ENCODE peak calls at places on chromosomes 1 and 21, in six cellular contexts. One of them, this sample, is unnamed.

GRCh38 chr1:169896013-169896412 is 2.3 kb upstream of the SCYL3 start:
- DNase-seq in K562: peak; percentile 49
- DNase-seq in H1: no peak
- DNase-seq in HepG2: no peak
- DNase-seq in GM12878: no peak
- DNase-seq in SK-N-SH: no peak
- DNase-seq in this sample: no peak

GRCh38 chr1:3282656-3283430 is 171.6 kb upstream of the ARHGEF16 start:
- DNase-seq in K562: no peak
- DNase-seq in H1: no peak
- DNase-seq in HepG2: no peak
- DNase-seq in GM12878: no peak
- DNase-seq in SK-N-SH: no peak
- DNase-seq in this sample: no peak

GRCh38 chr1:111604931-111605330 is 14.7 kb upstream of the RAP1A start:
- DNase-seq in K562: no peak
- DNase-seq in H1: no peak
- DNase-seq in HepG2: no peak
- DNase-seq in GM12878: no peak
- DNase-seq in SK-N-SH: no peak
- DNase-seq in this sample: no peak

GRCh38 chr1:43947061-43947889 is 525 bp downstream of the IPO13 start:
- DNase-seq in K562: no peak
- DNase-seq in H1: no peak
- DNase-seq in HepG2: no peak
- DNase-seq in GM12878: no peak
- DNase-seq in SK-N-SH: no peak
- DNase-seq in this sample: no peak

GRCh38 chr1:183989078-183989577 is 48.4 kb downstream of the COLGALT2 start:
- DNase-seq in K562: peak; percentile 91
- DNase-seq in H1: no peak
- DNase-seq in HepG2: no peak
- DNase-seq in GM12878: peak; percentile 83
- DNase-seq in SK-N-SH: no peak
- DNase-seq in this sample: peak; percentile 19

GRCh38 chr1:64515427-64515826 is 45.5 kb downstream of the CACHD1 start:
- DNase-seq in K562: no peak
- DNase-seq in H1: no peak
- DNase-seq in HepG2: no peak
- DNase-seq in GM12878: no peak
- DNase-seq in SK-N-SH: no peak
- DNase-seq in this sample: no peak

GRCh38 chr21:23977971-23978370 is 1629.3 kb downstream of the MRPL39 start:
- DNase-seq in K562: no peak
- DNase-seq in H1: no peak
- DNase-seq in HepG2: no peak
- DNase-seq in GM12878: no peak
- DNase-seq in SK-N-SH: no peak
- DNase-seq in this sample: no peak

GRCh38 chr1:14441302-14441741 is 157.2 kb upstream of the KAZN start:
- DNase-seq in K562: no peak
- DNase-seq in H1: no peak
- DNase-seq in HepG2: no peak
- DNase-seq in GM12878: no peak
- DNase-seq in SK-N-SH: no peak
- DNase-seq in this sample: no peak

GRCh38 chr1:57623791-57624538 is 200.1 kb upstream of the DAB1 start:
- DNase-seq in K562: no peak
- DNase-seq in H1: no peak
- DNase-seq in HepG2: no peak
- DNase-seq in GM12878: no peak
- DNase-seq in SK-N-SH: no peak
- DNase-seq in this sample: no peak

GRCh38 chr1:156489166-156489934 is 11.2 kb downstream of the MEF2D start:
- DNase-seq in K562: peak; percentile 68
- DNase-seq in H1: no peak
- DNase-seq in HepG2: no peak
- DNase-seq in GM12878: no peak
- DNase-seq in SK-N-SH: peak; percentile 54
- DNase-seq in this sample: no peak

GRCh38 chr1:20685099-20685662 is 24.0 kb upstream of the DDOST start:
- DNase-seq in K562: no peak
- DNase-seq in H1: no peak
- DNase-seq in HepG2: no peak
- DNase-seq in GM12878: no peak
- DNase-seq in SK-N-SH: no peak
- DNase-seq in this sample: no peak

GRCh38 chr21:26116456-26117011 is 54.0 kb downstream of the APP start:
- DNase-seq in K562: no peak
- DNase-seq in H1: no peak
- DNase-seq in HepG2: peak; percentile 23
- DNase-seq in GM12878: no peak
- DNase-seq in SK-N-SH: peak; percentile 27
- DNase-seq in this sample: no peak

GRCh38 chr1:60055336-60055735 is 18.2 kb downstream of the C1orf87 start:
- DNase-seq in K562: no peak
- DNase-seq in H1: no peak
- DNase-seq in HepG2: no peak
- DNase-seq in GM12878: no peak
- DNase-seq in SK-N-SH: no peak
- DNase-seq in this sample: no peak

GRCh38 chr1:117930173-117930447 is 571 bp downstream of the WDR3 start:
- DNase-seq in K562: no peak
- DNase-seq in H1: no peak
- DNase-seq in HepG2: no peak
- DNase-seq in GM12878: no peak
- DNase-seq in SK-N-SH: no peak
- DNase-seq in this sample: no peak

GRCh38 chr1:212070720-212071302 is 35.3 kb downstream of the DTL start:
- DNase-seq in K562: peak; percentile 47
- DNase-seq in H1: no peak
- DNase-seq in HepG2: peak; percentile 35
- DNase-seq in GM12878: no peak
- DNase-seq in SK-N-SH: peak; percentile 15
- DNase-seq in this sample: no peak

GRCh38 chr1:32997381-32997891 is 32.8 kb upstream of the RNF19B start:
- DNase-seq in K562: no peak
- DNase-seq in H1: no peak
- DNase-seq in HepG2: no peak
- DNase-seq in GM12878: no peak
- DNase-seq in SK-N-SH: no peak
- DNase-seq in this sample: no peak

GRCh38 chr1:109984456-109985250 is at the start of gene AHCYL1:
- DNase-seq in K562: peak; percentile 100
- DNase-seq in H1: peak; percentile 97
- DNase-seq in HepG2: peak; percentile 95
- DNase-seq in GM12878: peak; percentile 94
- DNase-seq in SK-N-SH: peak; percentile 99
- DNase-seq in this sample: peak; percentile 97

GRCh38 chr1:53183277-53183990 is 13.2 kb upstream of the CPT2 start:
- DNase-seq in K562: peak; percentile 84
- DNase-seq in H1: no peak
- DNase-seq in HepG2: peak; percentile 97
- DNase-seq in GM12878: no peak
- DNase-seq in SK-N-SH: no peak
- DNase-seq in this sample: no peak

GRCh38 chr1:214164157-214164556 is 116.8 kb upstream of the SMYD2 start:
- DNase-seq in K562: no peak
- DNase-seq in H1: no peak
- DNase-seq in HepG2: no peak
- DNase-seq in GM12878: no peak
- DNase-seq in SK-N-SH: no peak
- DNase-seq in this sample: no peak

GRCh38 chr1:3632298-3632697 is 7.5 kb downstream of the TPRG1L start:
- DNase-seq in K562: no peak
- DNase-seq in H1: no peak
- DNase-seq in HepG2: no peak
- DNase-seq in GM12878: no peak
- DNase-seq in SK-N-SH: no peak
- DNase-seq in this sample: no peak

GRCh38 chr1:24586970-24587820 is 31.3 kb downstream of the NCMAP start:
- DNase-seq in K562: peak; percentile 70
- DNase-seq in H1: no peak
- DNase-seq in HepG2: peak; percentile 53
- DNase-seq in GM12878: no peak
- DNase-seq in SK-N-SH: peak; percentile 73
- DNase-seq in this sample: peak; percentile 46

GRCh38 chr1:21924503-21925005 is 12.6 kb downstream of the HSPG2 start:
- DNase-seq in K562: no peak
- DNase-seq in H1: no peak
- DNase-seq in HepG2: no peak
- DNase-seq in GM12878: no peak
- DNase-seq in SK-N-SH: no peak
- DNase-seq in this sample: no peak

GRCh38 chr1:156709743-156710489 is 4.5 kb upstream of the CRABP2 start:
- DNase-seq in K562: no peak
- DNase-seq in H1: no peak
- DNase-seq in HepG2: no peak
- DNase-seq in GM12878: no peak
- DNase-seq in SK-N-SH: peak; percentile 71
- DNase-seq in this sample: no peak

GRCh38 chr1:32886012-32886827 is at the start of gene HPCA:
- DNase-seq in K562: peak; percentile 88
- DNase-seq in H1: peak; percentile 99
- DNase-seq in HepG2: peak; percentile 39
- DNase-seq in GM12878: no peak
- DNase-seq in SK-N-SH: peak; percentile 76
- DNase-seq in this sample: no peak

GRCh38 chr1:154306151-154306550 is 14.7 kb upstream of the AQP10 start:
- DNase-seq in K562: no peak
- DNase-seq in H1: no peak
- DNase-seq in HepG2: no peak
- DNase-seq in GM12878: no peak
- DNase-seq in SK-N-SH: no peak
- DNase-seq in this sample: no peak

GRCh38 chr1:213899413-213899812 is 88.4 kb upstream of the PROX1 start:
- DNase-seq in K562: no peak
- DNase-seq in H1: no peak
- DNase-seq in HepG2: no peak
- DNase-seq in GM12878: no peak
- DNase-seq in SK-N-SH: no peak
- DNase-seq in this sample: no peak

GRCh38 chr1:230577537-230577936 is 64.7 kb upstream of the COG2 start:
- DNase-seq in K562: no peak
- DNase-seq in H1: no peak
- DNase-seq in HepG2: no peak
- DNase-seq in GM12878: no peak
- DNase-seq in SK-N-SH: no peak
- DNase-seq in this sample: no peak
- TF ChIP-seq POLR2AphosphoS5 in K562: no peak
- TF ChIP-seq POLR2AphosphoS5 in H1: no peak
- TF ChIP-seq POLR2AphosphoS5 in HepG2: no peak
- TF ChIP-seq POLR2AphosphoS5 in GM12878: no peak
- TF ChIP-seq POLR2AphosphoS5 in SK-N-SH: no peak
- TF ChIP-seq POLR2AphosphoS5 in this sample: no peak

GRCh38 chr1:182845379-182845778 is 6.2 kb downstream of the DHX9 start:
- DNase-seq in K562: no peak
- DNase-seq in H1: no peak
- DNase-seq in HepG2: no peak
- DNase-seq in GM12878: no peak
- DNase-seq in SK-N-SH: no peak
- DNase-seq in this sample: no peak

GRCh38 chr1:182839209-182840065 is at the start of gene DHX9:
- DNase-seq in K562: peak; percentile 96
- DNase-seq in H1: peak; percentile 99
- DNase-seq in HepG2: peak; percentile 78
- DNase-seq in GM12878: peak; percentile 60
- DNase-seq in SK-N-SH: peak; percentile 99
- DNase-seq in this sample: peak; percentile 88

GRCh38 chr1:182845894-182846293 is 6.7 kb downstream of the DHX9 start:
- DNase-seq in K562: no peak
- DNase-seq in H1: no peak
- DNase-seq in HepG2: no peak
- DNase-seq in GM12878: no peak
- DNase-seq in SK-N-SH: no peak
- DNase-seq in this sample: no peak

GRCh38 chr1:182842265-182842664 is 3.1 kb downstream of the DHX9 start:
- DNase-seq in K562: no peak
- DNase-seq in H1: no peak
- DNase-seq in HepG2: no peak
- DNase-seq in GM12878: no peak
- DNase-seq in SK-N-SH: no peak
- DNase-seq in this sample: no peak

GRCh38 chr1:182841368-182841988 is 2.3 kb downstream of the DHX9 start:
- DNase-seq in K562: peak; percentile 65
- DNase-seq in H1: no peak
- DNase-seq in HepG2: peak; percentile 5
- DNase-seq in GM12878: no peak
- DNase-seq in SK-N-SH: peak; percentile 27
- DNase-seq in this sample: peak; percentile 13
- TF ChIP-seq TAF1 in K562: no peak
- TF ChIP-seq TAF1 in H1: no peak
- TF ChIP-seq TAF1 in HepG2: no peak
- TF ChIP-seq TAF1 in GM12878: no peak
- TF ChIP-seq TAF1 in SK-N-SH: no peak
- TF ChIP-seq TAF1 in this sample: no peak

DNA sequence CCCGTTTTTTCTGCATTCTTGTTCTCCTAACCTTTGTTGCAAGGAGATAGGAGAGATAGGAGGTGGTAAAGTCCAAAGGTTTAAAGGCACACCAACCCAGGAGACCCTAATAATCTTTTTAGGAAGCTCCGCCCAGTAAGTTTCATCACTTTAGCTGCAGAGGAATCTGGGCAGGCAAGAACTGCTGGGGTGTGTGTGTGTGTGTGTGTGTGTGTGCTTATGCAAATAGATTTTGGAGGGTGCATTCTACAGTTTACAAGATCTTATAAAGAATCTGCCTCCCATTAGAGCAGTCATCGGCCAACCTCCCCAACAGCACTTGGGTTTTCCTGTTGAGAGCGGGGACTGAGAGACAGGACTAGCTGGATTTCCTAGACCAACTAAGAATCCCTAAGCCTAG is 3.9 kb upstream of the IL10 start:
- DNase-seq in K562: no peak
- DNase-seq in H1: no peak
- DNase-seq in HepG2: peak; percentile 5
- DNase-seq in GM12878: no peak
- DNase-seq in SK-N-SH: no peak
- DNase-seq in this sample: no peak
- TF ChIP-seq POLR2AphosphoS5 in K562: no peak
- TF ChIP-seq POLR2AphosphoS5 in H1: no peak
- TF ChIP-seq POLR2AphosphoS5 in HepG2: no peak
- TF ChIP-seq POLR2AphosphoS5 in GM12878: no peak
- TF ChIP-seq POLR2AphosphoS5 in SK-N-SH: no peak
- TF ChIP-seq POLR2AphosphoS5 in this sample: no peak

DNA sequence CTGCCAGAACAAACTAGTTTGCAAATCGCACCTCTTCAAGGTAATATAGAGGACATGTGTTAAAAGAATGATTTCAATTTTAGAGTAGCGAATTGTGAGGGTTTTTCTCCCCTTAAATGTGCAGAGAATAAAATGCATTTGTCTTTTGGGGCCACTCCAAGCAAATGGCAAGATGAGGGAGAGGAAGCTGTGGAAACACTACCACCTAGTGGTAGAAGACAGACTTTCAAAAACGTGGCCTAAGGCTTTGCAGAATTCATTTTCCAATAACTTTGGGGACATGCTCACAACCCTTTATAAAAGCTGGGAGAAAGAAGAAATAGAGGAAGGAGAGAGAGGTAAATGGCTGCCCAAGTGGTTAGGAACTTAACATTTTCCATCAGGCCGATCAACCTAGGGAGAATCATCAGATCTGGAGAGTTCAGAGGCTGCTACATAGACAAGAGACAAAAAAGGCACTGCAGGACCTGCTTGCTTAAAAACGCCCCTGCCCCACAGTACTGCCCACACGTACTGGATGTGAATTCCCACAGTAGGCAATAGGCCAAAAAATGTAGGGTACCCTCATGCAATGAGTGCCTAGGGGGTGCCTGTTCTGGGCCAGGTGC is 15.7 kb upstream of the RCAN1 start:
- DNase-seq in K562: peak; percentile 78
- DNase-seq in H1: no peak
- DNase-seq in HepG2: peak; percentile 44
- DNase-seq in GM12878: peak; percentile 33
- DNase-seq in SK-N-SH: peak; percentile 63
- DNase-seq in this sample: no peak
- TF ChIP-seq TAF1 in K562: no peak
- TF ChIP-seq TAF1 in H1: no peak
- TF ChIP-seq TAF1 in HepG2: no peak
- TF ChIP-seq TAF1 in GM12878: no peak
- TF ChIP-seq TAF1 in SK-N-SH: no peak
- TF ChIP-seq TAF1 in this sample: no peak